ENCODE peak calls at places on chromosomes 2 and 18, in ten cellular contexts. E is NCI-H1105; F is amniotic stem cell; P is stimulated activated CD4-positive, alpha-beta T cell treated with anti-CD3 and anti-CD28 coated beads, Interleukin-2, amount 100 ng/mL, for 48 hours; O is ACHN; D is fibroblast of the conjunctiva; M is ureter; Z is RWPE1; L is NCI-H2029; K is activated CD4-positive, alpha-beta T cell treated with anti-CD3 and anti-CD28 coated beads, Interleukin-2, amount 50 U/mL, for 1 hour. B is an unnamed sample.

GRCh38 chr2:237235383-237236095 is 149.8 kb downstream of the COPS8 start:
- DNase-seq in Z (no peak), O (peak), F (no peak), E (no peak), D (peak), L (no peak), K (no peak), M (peak), P (no peak), B (no peak)

GRCh38 chr2:216634317-216635148 is 1.3 kb downstream of the IGFBP2 start:
- DNase-seq in M (no peak), F (no peak), E (no peak), L (no peak), O (no peak), P (no peak), D (no peak), Z (no peak), K (no peak), B (no peak)

GRCh38 chr2:205696541-205697441 is 14.5 kb downstream of the NRP2 start:
- DNase-seq in D (no peak), L (no peak), K (no peak), P (no peak), M (no peak), Z (no peak), F (no peak), O (no peak), E (no peak), B (no peak)

GRCh38 chr2:85680707-85681353 is 12.8 kb upstream of the SFTPB start:
- DNase-seq in L (no peak), P (no peak), E (peak), F (no peak), D (no peak), O (no peak), K (no peak), Z (peak), M (no peak), B (peak)

GRCh38 chr2:191831410-191831994 is 15.4 kb downstream of the CAVIN2 start:
- DNase-seq in F (no peak), K (no peak), Z (no peak), M (no peak), D (no peak), E (no peak), L (no peak), O (no peak), P (no peak), B (no peak)

GRCh38 chr2:77484026-77484425 is 38.1 kb downstream of the LRRTM4 start:
- DNase-seq in K (no peak), F (no peak), D (no peak), L (no peak), M (no peak), P (no peak), E (no peak), Z (no peak), O (no peak), B (no peak)

GRCh38 chr2:11697103-11697871 is 27.3 kb upstream of the NTSR2 start:
- DNase-seq in E (no peak), P (no peak), M (no peak), O (peak), L (peak), Z (peak), K (no peak), D (no peak), F (peak), B (no peak)

GRCh38 chr2:205684871-205685313 is 2.6 kb downstream of the NRP2 start:
- DNase-seq in M (no peak), L (no peak), K (no peak), D (no peak), Z (no peak), E (no peak), F (no peak), P (no peak), O (peak), B (no peak)

GRCh38 chr18:73564073-73564472 is 583.6 kb downstream of the FBXO15 start:
- DNase-seq in O (peak), D (peak), K (no peak), Z (peak), M (no peak), E (no peak), L (no peak), F (peak), P (no peak), B (no peak)

GRCh38 chr2:158797963-158798700 is 3.0 kb downstream of the DAPL1 start:
- DNase-seq in O (no peak), F (no peak), P (no peak), K (no peak), L (no peak), D (no peak), Z (peak), M (no peak), E (no peak), B (no peak)

GRCh38 chr2:220215785-220216184 is 588.4 kb downstream of the SLC4A3 start:
- DNase-seq in E (no peak), M (no peak), O (no peak), F (no peak), L (peak), Z (no peak), P (no peak), D (no peak), K (no peak), B (no peak)

GRCh38 chr2:218883491-218884490 is 3.1 kb downstream of the WNT10A start:
- DNase-seq in M (no peak), E (peak), F (no peak), K (peak), Z (peak), L (no peak), P (no peak), O (no peak), D (no peak), B (no peak)

GRCh38 chr18:27004056-27004829 is 138.7 kb upstream of the AQP4 start:
- DNase-seq in Z (no peak), D (peak), F (no peak), M (no peak), K (no peak), O (no peak), E (no peak), L (no peak), P (no peak), B (peak)

GRCh38 chr2:240873098-240873788 is 4.6 kb downstream of the AGXT start:
- DNase-seq in D (no peak), M (no peak), L (no peak), F (no peak), O (no peak), K (no peak), Z (no peak), P (no peak), E (no peak), B (no peak)

GRCh38 chr2:177616066-177616465 is 223.5 kb downstream of the AGPS start:
- DNase-seq in D (no peak), E (no peak), K (no peak), Z (no peak), F (no peak), L (no peak), M (no peak), O (no peak), P (no peak), B (no peak)

GRCh38 chr2:73112913-73113633 is at the start of gene RAB11FIP5:
- DNase-seq in L (no peak), M (peak), O (peak), E (peak), D (peak), F (no peak), K (peak), P (peak), Z (peak), B (peak)

GRCh38 chr2:218476676-218477075 is 57.8 kb downstream of the VIL1 start:
- DNase-seq in O (no peak), D (peak), M (no peak), K (no peak), E (no peak), F (no peak), P (no peak), L (no peak), Z (no peak), B (no peak)

GRCh38 chr2:219298759-219299371 is 10.3 kb downstream of the PTPRN start:
- DNase-seq in O (peak), M (peak), E (peak), F (peak), K (peak), D (peak), P (peak), L (peak), Z (peak), B (peak)

GRCh38 chr2:164593959-164594358 is 27.3 kb downstream of the GRB14 start:
- DNase-seq in F (no peak), D (no peak), L (no peak), E (no peak), K (no peak), M (no peak), O (no peak), P (no peak), Z (no peak), B (no peak)

GRCh38 chr2:135960598-135961551 is 24.6 kb downstream of the DARS1 start:
- DNase-seq in E (peak), L (no peak), D (no peak), O (no peak), P (no peak), F (no peak), K (no peak), Z (no peak), M (no peak), B (peak)

GRCh38 chr2:98893871-98894270 is 42.2 kb downstream of the CRACDL start:
- DNase-seq in P (no peak), Z (no peak), O (no peak), L (no peak), F (no peak), K (no peak), D (no peak), M (no peak), E (no peak), B (no peak)

GRCh38 chr18:58417752-58418151 is 211.1 kb downstream of the ALPK2 start:
- DNase-seq in K (no peak), Z (peak), E (no peak), F (no peak), P (no peak), M (no peak), O (no peak), D (peak), L (no peak), B (no peak)

GRCh38 chr2:235171511-235172130 is 219.8 kb downstream of the SH3BP4 start:
- DNase-seq in E (no peak), M (no peak), P (no peak), F (peak), D (peak), K (no peak), Z (peak), L (no peak), O (peak), B (no peak)

GRCh38 chr18:73060666-73061270 is 193.0 kb upstream of the NETO1 start:
- DNase-seq in L (no peak), E (no peak), F (no peak), M (no peak), D (no peak), Z (no peak), O (peak), P (no peak), K (no peak), B (no peak)

GRCh38 chr2:154740360-154740759 is 41.9 kb downstream of the KCNJ3 start:
- DNase-seq in P (no peak), E (no peak), F (no peak), O (no peak), Z (no peak), M (no peak), L (no peak), D (no peak), K (no peak), B (no peak)

GRCh38 chr2:109195193-109196045 is 66.4 kb downstream of the SH3RF3 start:
- DNase-seq in L (no peak), M (no peak), D (no peak), K (no peak), Z (no peak), O (no peak), E (no peak), P (no peak), F (no peak), B (no peak)

GRCh38 chr2:11376071-11376470 is 31.6 kb upstream of the ROCK2 start:
- DNase-seq in M (no peak), D (no peak), P (no peak), E (no peak), K (no peak), Z (no peak), L (no peak), O (no peak), F (no peak), B (no peak)

GRCh38 chr2:10004401-10004800 is 38.9 kb upstream of the KLF11 start:
- DNase-seq in K (no peak), L (no peak), O (no peak), Z (no peak), P (no peak), F (no peak), M (no peak), E (no peak), D (no peak), B (no peak)

GRCh38 chr2:168596881-168597280 is 140.8 kb downstream of the CERS6 start:
- DNase-seq in P (no peak), M (no peak), Z (peak), F (no peak), O (peak), K (no peak), L (no peak), D (no peak), E (no peak), B (no peak)

GRCh38 chr18:35553300-35553699 is 28.2 kb upstream of the GALNT1 start:
- DNase-seq in O (no peak), E (no peak), K (no peak), M (no peak), L (no peak), D (no peak), Z (no peak), F (no peak), P (no peak), B (no peak)

GRCh38 chr2:104862061-104862941 is 8.4 kb downstream of the POU3F3 start:
- DNase-seq in F (no peak), O (peak), D (no peak), K (no peak), P (no peak), E (peak), M (no peak), L (no peak), Z (no peak), B (no peak)

GRCh38 chr18:26104037-26104436 is 13.6 kb upstream of the SS18 start:
- DNase-seq in F (no peak), Z (no peak), D (no peak), K (no peak), E (no peak), P (no peak), O (no peak), M (no peak), L (no peak), B (no peak)

GRCh38 chr2:38702413-38702812 is 36.5 kb downstream of the GALM start:
- DNase-seq in F (peak), L (no peak), E (no peak), M (no peak), K (no peak), D (peak), P (no peak), Z (no peak), O (peak), B (no peak)

GRCh38 chr2:219572237-219573001 is at the start of gene INHA:
- DNase-seq in D (no peak), Z (no peak), O (no peak), M (no peak), L (no peak), P (no peak), E (no peak), K (no peak), F (no peak), B (no peak)

GRCh38 chr2:19346983-19347618 is 11.3 kb downstream of the OSR1 start:
- DNase-seq in D (no peak), P (no peak), M (no peak), F (no peak), O (no peak), E (no peak), K (no peak), L (no peak), Z (no peak), B (no peak)

GRCh38 chr18:49030138-49030537 is 79.4 kb upstream of the SMAD7 start:
- DNase-seq in O (no peak), Z (no peak), P (no peak), E (no peak), F (no peak), L (no peak), K (no peak), M (no peak), D (no peak), B (no peak)

B was measured in NCI-H526.